ENCODE peak calls at places on chromosomes 12 and 14, in six cellular contexts. K is transverse colon, E is upper lobe of left lung, O is HCT116, U is heart left ventricle, P is A549. T is an unnamed sample. For H3K4me1, the result is how much of the 10 kb centered on the place peaks cover.

GRCh38 chr14:68401855-68402254 is 391.0 kb downstream of the ZFP36L1 start:
- DNase-seq in U (no peak), E (no peak), P (no peak), K (no peak), O (no peak), T (no peak)

GRCh38 chr14:71336488-71337192 is 429.4 kb downstream of the PCNX1 start:
- DNase-seq in E (no peak), P (no peak), K (no peak), U (no peak), O (no peak), T (no peak)

GRCh38 chr14:102238131-102238530 is 66.8 kb downstream of the MOK start:
- DNase-seq in E (no peak), K (no peak), O (no peak), U (no peak), P (no peak), T (no peak)

GRCh38 chr14:106459971-106460730 is 933.8 kb downstream of the TMEM121 start:
- DNase-seq in O (no peak), E (no peak), U (peak), K (peak), P (peak), T (no peak)

GRCh38 chr12:68344126-68344525 is 12.0 kb upstream of the MDM1 start:
- DNase-seq in E (no peak), K (no peak), P (no peak), U (no peak), O (no peak), T (no peak)

GRCh38 chr12:112125250-112125999 is at the start of gene TRAFD1:
- DNase-seq in P (peak), K (peak), O (peak), E (peak), U (peak), T (peak)

GRCh38 chr12:106954462-106955376 is 988 bp upstream of the TMEM263 start:
- DNase-seq in K (peak), E (peak), U (peak), P (no peak), O (no peak), T (peak)

GRCh38 chr14:62428429-62429203 is 616.6 kb downstream of the KCNH5 start:
- DNase-seq in K (no peak), P (no peak), E (no peak), O (no peak), U (no peak), T (no peak)

GRCh38 chr14:55180434-55180833 is 11.0 kb downstream of the DLGAP5 start:
- DNase-seq in O (no peak), U (no peak), P (no peak), K (no peak), E (no peak), T (no peak)

GRCh38 chr12:81083906-81084513 is 6.1 kb downstream of the ACSS3 start:
- DNase-seq in K (no peak), O (no peak), P (no peak), U (no peak), E (no peak), T (no peak)
- H3K4me1 ChIP-seq in K (under half), O (under half), P (under half), U (under half), E (under half), T (half or more)

DNA sequence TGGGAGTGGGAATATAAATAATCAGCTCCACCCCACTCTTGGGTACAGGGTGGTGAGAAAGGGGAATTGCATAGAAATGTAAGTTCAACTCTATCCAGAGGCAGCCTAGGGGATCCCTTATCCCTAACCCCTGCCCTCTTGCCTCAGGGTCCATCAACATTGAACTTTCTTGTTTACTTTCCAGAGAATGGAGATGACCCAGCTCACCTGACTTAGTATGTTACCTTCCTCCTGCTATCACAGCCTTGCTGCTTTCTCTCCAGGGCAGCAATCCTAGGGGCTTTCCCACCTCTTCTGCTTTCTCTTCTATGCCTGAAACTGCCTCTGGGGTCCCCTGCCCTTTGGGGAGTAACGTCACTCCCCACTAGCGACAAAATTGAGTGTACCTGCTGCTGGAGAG is 2.7 kb downstream of the LRP1 start:
- DNase-seq in E (no peak), P (no peak), U (no peak), O (no peak), K (peak), T (no peak)
- H3K4me3 ChIP-seq in E (peak), P (no peak), U (peak), O (no peak), K (no peak), T (peak)

GRCh38 chr12:53221203-53222076 is 10.6 kb downstream of the RARG start:
- DNase-seq in O (no peak), E (peak), P (peak), U (peak), K (peak), T (no peak)
- TF ChIP-seq POLR2A in O (peak), E (peak), P (peak), U (no peak), K (peak), T (no peak)

GRCh38 chr12:31659087-31659942 is at the start of gene ETFBKMT:
- DNase-seq in P (peak), U (peak), E (peak), O (peak), K (peak), T (peak)

GRCh38 chr12:31651893-31652521 is 7.5 kb upstream of the ETFBKMT start:
- DNase-seq in O (no peak), U (no peak), P (no peak), K (no peak), E (no peak), T (no peak)

GRCh38 chr12:31655208-31655607 is 4.3 kb upstream of the ETFBKMT start:
- DNase-seq in O (no peak), E (no peak), K (no peak), U (no peak), P (no peak), T (no peak)

GRCh38 chr12:31658743-31659086 is 773 bp upstream of the ETFBKMT start:
- DNase-seq in U (no peak), E (no peak), O (no peak), K (no peak), P (no peak), T (no peak)

DNA sequence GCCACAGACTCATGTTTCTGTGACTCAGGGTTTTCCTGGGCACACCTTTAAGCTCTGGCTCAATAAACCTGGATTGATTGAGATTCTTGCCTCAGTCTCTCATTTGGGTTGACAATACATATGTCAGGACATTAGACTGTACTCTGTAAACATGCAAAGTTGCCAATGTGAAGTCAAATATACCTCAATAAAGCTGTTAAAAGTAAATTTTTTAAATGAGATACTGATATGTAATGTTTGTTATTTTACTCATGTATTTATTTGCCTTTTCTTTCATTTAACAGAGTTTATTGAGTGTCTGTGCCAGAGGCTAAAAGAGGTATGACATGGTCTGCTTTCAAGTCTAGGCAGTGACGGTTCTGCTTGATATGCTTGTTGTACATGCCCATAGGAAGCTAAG is 3.7 kb upstream of the ETFBKMT start:
- DNase-seq in O (no peak), P (no peak), E (no peak), K (no peak), U (no peak), T (no peak)
- H3K4me1 ChIP-seq in O (under half), P (under half), E (under half), K (under half), U (under half), T (under half)

GRCh38 chr12:6965714-6966113 is 4.8 kb downstream of the PHB2 start:
- DNase-seq in O (no peak), U (no peak), P (no peak), K (no peak), E (no peak), T (no peak)

GRCh38 chr12:6966351-6966750 is 4.1 kb downstream of the PHB2 start:
- DNase-seq in P (no peak), E (no peak), O (no peak), U (no peak), K (no peak), T (no peak)

GRCh38 chr12:6963741-6964446 is 6.6 kb downstream of the PHB2 start:
- DNase-seq in U (peak), K (no peak), O (no peak), P (no peak), E (no peak), T (no peak)

GRCh38 chr12:6964605-6965025 is 5.8 kb downstream of the PHB2 start:
- DNase-seq in U (no peak), P (no peak), O (no peak), E (no peak), K (no peak), T (no peak)

GRCh38 chr12:6965026-6965661 is 5.3 kb downstream of the PHB2 start:
- DNase-seq in K (peak), P (peak), E (peak), U (peak), O (peak), T (no peak)
- H3K4me3 ChIP-seq in K (no peak), P (no peak), E (peak), U (no peak), O (peak), T (no peak)

GRCh38 chr12:55720071-55720564 is at the start of gene RDH5:
- DNase-seq in E (no peak), U (peak), K (peak), O (no peak), P (peak), T (no peak)
- TF ChIP-seq POLR2A in E (no peak), U (no peak), K (peak), O (no peak), P (no peak), T (peak)

GRCh38 chr12:124099661-124100060 is 126.6 kb downstream of the ZNF664 start:
- DNase-seq in U (no peak), P (no peak), K (no peak), E (no peak), O (no peak), T (no peak)

GRCh38 chr12:124098887-124099286 is 125.9 kb downstream of the ZNF664 start:
- DNase-seq in E (no peak), P (no peak), O (no peak), K (no peak), U (no peak), T (no peak)

GRCh38 chr12:124097681-124098080 is 124.7 kb downstream of the ZNF664 start:
- DNase-seq in P (no peak), E (no peak), O (no peak), K (no peak), U (no peak), T (no peak)

GRCh38 chr12:124096869-124097434 is 123.9 kb downstream of the ZNF664 start:
- DNase-seq in U (no peak), K (no peak), P (no peak), E (no peak), O (no peak), T (no peak)

GRCh38 chr12:124098101-124098757 is 125.2 kb downstream of the ZNF664 start:
- DNase-seq in U (no peak), O (no peak), P (no peak), E (no peak), K (no peak), T (no peak)
- H3K4me1 ChIP-seq in U (under half), O (under half), P (under half), E (under half), K (under half), T (under half)

T was measured in tibial nerve.